ENCODE peak calls at places on chromosomes 4 and X, in four cellular contexts. J, K, I and V are unnamed samples.

GRCh38 chr4:78585633-78586032 is 34.1 kb downstream of the ANXA3 start:
- DNase-seq in J (no peak), K (no peak), I (peak), V (no peak)

GRCh38 chr4:119629142-119629471 is 503 bp upstream of the PDE5A start:
- DNase-seq in J (no peak), K (no peak), I (no peak), V (no peak)

GRCh38 chr4:149296503-149296902 is 519.1 kb downstream of the IQCM start:
- DNase-seq in J (peak), K (no peak), I (peak), V (no peak)

GRCh38 chrX:92232182-92232581 is 453.0 kb downstream of the PCDH11X start:
- DNase-seq in J (no peak), K (no peak), I (peak), V (peak)

GRCh38 chr4:159487284-159487747 is 384.4 kb downstream of the RAPGEF2 start:
- DNase-seq in J (peak), K (peak), I (peak), V (peak)

GRCh38 chr4:185358514-185359433 is 37.0 kb downstream of the LRP2BP start:
- DNase-seq in J (peak), K (no peak), I (peak), V (no peak)

GRCh38 chr4:137659431-137659830 is 127.1 kb upstream of the PCDH18 start:
- DNase-seq in J (peak), K (no peak), I (peak), V (no peak)

GRCh38 chr4:104073245-104073644 is 353.5 kb upstream of the TACR3 start:
- DNase-seq in J (no peak), K (no peak), I (no peak), V (no peak)

GRCh38 chr4:10188400-10189004 is 71.9 kb upstream of the WDR1 start:
- DNase-seq in J (no peak), K (no peak), I (no peak), V (no peak)

GRCh38 chr4:168856312-168856711 is 153.7 kb downstream of the CBR4 start:
- DNase-seq in J (peak), K (no peak), I (peak), V (peak)

GRCh38 chr4:187309456-187309855 is 585.8 kb upstream of the FAT1 start:
- DNase-seq in J (peak), K (no peak), I (peak), V (no peak)

GRCh38 chr4:116357758-116358157 is 727.6 kb downstream of the TRAM1L1 start:
- DNase-seq in J (peak), K (peak), I (peak), V (peak)

GRCh38 chr4:110712486-110712885 is 89.6 kb upstream of the PITX2 start:
- DNase-seq in J (no peak), K (no peak), I (no peak), V (no peak)

GRCh38 chr4:127604949-127605709 is 27.6 kb upstream of the INTU start:
- DNase-seq in J (peak), K (peak), I (peak), V (peak)

GRCh38 chr4:127244515-127244914 is 388.2 kb upstream of the INTU start:
- DNase-seq in J (no peak), K (no peak), I (peak), V (no peak)

GRCh38 chrX:46574941-46575381 is 1.4 kb downstream of the CHST7 start:
- DNase-seq in J (peak), K (peak), I (peak), V (no peak)

GRCh38 chr4:8778301-8778700 is 93.3 kb downstream of the HMX1 start:
- DNase-seq in J (no peak), K (no peak), I (no peak), V (no peak)

GRCh38 chr4:98577956-98578355 is 80.5 kb downstream of the TSPAN5 start:
- DNase-seq in J (no peak), K (no peak), I (peak), V (no peak)

GRCh38 chrX:54748626-54749025 is 49.4 kb downstream of the ITIH6 start:
- DNase-seq in J (no peak), K (no peak), I (no peak), V (no peak)

DNA sequence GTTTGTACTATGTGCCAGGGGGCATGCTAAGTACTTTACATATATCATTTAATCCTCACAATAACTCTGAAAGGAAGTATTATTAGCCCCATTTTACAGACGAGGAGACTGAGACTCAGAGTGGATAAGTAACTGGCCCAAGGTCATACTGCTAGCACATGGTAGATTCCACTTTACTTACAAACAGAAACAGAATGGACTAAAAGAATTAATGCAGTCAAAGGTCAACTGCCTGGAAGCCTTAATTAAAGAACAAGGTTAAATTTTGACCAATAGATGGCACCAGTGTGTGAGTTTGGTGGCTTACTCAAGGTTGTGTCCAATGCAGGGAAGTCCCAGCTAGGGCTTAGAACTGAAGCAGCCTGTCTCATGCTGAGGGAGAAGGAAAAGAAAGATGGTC is 4.7 kb downstream of the RIPPLY1 start:
- DNase-seq in J (peak), K (peak), I (peak), V (peak)
- TF ChIP-seq CTCF in J (peak), K (peak), I (peak), V (peak)

GRCh38 chrX:120377179-120377578 is 15.3 kb downstream of the ATP1B4 start:
- DNase-seq in J (no peak), K (no peak), I (no peak), V (no peak)

GRCh38 chrX:120378570-120378969 is 16.7 kb downstream of the ATP1B4 start:
- DNase-seq in J (no peak), K (no peak), I (no peak), V (no peak)

GRCh38 chrX:120380699-120381098 is 18.8 kb downstream of the ATP1B4 start:
- DNase-seq in J (peak), K (peak), I (no peak), V (peak)
- TF ChIP-seq CTCF in J (peak), K (peak), I (peak), V (peak)

DNA sequence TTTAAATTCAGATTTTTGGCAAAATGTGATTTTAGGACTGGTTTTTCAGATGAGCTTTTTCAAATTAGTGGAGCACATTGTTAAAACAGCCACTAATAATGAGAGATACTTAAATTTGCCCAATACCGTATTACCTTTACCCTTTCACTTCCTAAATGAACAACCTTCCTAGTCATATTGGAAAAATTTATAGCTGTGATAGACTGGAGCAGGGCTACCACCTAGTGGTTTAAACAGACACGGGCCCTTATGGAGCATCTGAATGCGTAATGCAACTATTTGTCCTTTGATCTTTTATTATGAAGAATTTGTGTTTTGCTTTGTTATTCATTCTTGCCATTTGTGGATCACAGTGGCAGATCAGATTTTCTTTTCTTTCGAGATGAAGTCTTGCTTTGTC is 72.7 kb downstream of the KDM6A start:
- DNase-seq in J (peak), K (peak), I (no peak), V (peak)
- TF ChIP-seq CTCF in J (peak), K (peak), I (no peak), V (no peak)

DNA sequence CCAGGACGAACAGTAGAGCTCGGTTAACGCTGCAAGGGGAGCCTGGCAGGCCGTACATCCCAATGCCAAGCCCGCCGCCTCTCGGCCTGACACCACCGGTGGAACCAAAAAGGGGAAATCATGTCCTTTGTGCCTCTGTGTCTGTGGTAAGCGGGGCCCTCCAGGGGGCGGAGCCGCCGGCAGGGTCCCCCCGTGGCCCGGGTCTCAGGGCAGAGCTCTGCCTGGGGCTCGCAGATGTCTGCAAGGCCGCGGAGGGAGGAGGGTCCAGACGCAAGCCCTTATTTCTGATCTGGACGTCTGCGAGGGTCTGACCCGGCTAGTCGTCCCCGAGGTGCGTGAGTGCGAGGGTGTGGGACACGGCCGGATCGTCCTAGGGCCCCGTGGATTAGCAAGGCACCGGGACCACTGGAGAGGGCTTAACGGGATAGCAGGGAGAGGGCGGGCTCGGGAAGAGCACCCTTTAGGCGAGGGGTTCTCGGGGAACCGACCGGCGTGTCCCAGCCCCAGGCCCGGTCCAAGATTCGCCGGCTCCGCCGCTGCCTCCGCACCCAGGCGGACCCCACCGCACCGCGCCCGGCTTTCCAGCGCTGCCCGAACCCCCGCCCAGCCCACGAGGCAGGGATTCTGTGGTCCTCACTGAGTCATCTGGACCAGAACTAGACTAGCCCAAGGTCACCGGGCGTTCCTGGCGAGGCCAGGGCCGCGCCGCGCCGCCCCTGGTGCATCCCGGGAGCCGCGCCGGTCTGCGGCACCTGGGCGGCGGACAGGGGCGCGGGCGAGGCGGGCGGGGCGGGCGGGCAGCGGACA is 858 bp upstream of the FAM193A start:
- DNase-seq in J (peak), K (peak), I (peak), V (no peak)
- TF ChIP-seq CTCF in J (peak), K (peak), I (peak), V (no peak)

DNA sequence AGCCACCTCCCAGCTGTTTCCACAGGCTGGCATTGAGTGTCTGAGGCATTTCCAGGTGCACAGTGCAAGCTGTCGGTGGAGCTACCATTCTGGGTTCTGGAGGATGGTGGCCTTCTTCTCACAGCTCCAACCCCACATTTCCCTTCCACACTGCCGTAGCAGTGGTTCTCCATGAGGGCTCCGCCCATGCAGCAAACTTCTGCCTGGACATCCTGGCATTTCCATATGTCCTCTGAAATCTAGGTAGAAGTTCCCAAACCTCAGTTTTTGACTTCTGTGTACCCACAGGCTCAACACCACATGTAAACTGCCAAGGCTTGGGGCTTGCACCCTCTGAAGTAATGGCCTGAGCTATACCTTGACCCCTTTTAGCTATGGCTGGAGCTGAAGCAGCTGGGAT is 10.3 kb upstream of the FRMPD4 start:
- DNase-seq in J (no peak), K (no peak), I (no peak), V (no peak)
- TF ChIP-seq CTCF in J (no peak), K (no peak), I (no peak), V (no peak)

GRCh38 chr4:1419708-1420107 is 13.5 kb upstream of the NKX1-1 start:
- DNase-seq in J (no peak), K (no peak), I (no peak), V (no peak)

GRCh38 chr4:1416948-1417260 is 10.7 kb upstream of the NKX1-1 start:
- DNase-seq in J (no peak), K (no peak), I (no peak), V (no peak)

GRCh38 chr4:1417522-1418390 is 11.5 kb upstream of the NKX1-1 start:
- DNase-seq in J (no peak), K (no peak), I (no peak), V (no peak)

GRCh38 chr4:1416051-1416947 is 10.1 kb upstream of the NKX1-1 start:
- DNase-seq in J (no peak), K (no peak), I (no peak), V (no peak)

DNA sequence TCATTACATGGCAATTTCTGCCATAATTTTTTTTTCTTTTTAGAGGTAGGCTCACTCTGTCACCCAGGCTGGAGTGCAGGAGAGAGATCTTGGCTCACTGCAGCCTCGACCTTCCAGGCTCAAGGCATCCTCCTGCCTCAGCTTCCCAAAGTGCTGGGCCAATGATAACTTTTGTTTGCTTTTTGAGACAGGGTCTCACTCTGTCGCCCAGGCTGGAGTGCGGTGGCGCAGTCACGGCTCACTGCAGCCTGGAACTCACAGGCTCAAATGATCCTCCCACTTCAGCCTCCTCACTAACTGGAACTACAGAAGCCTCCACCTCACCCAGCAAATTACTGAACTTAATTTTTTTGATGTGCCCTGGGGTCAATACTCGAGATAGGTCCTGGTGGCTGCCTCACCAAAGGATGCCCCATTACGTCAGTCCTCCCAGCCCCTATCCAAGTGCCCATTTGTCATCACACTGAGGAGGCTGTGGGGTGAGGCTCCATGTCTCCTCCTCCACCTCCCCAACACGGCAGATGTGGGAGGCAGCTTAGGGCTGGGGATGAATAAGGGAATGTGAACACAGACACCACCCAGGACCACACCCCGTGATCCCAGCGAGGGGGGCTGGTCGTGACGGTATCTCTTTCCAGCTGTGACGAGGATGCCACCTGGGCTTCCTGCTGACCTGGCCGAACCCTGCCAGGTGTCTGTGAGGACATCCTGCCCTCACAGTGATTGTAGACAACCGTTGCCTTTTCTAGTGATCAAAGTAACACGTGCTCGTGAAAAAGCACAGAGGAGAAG is 12.4 kb upstream of the NKX1-1 start:
- DNase-seq in J (no peak), K (no peak), I (no peak), V (no peak)
- TF ChIP-seq CTCF in J (no peak), K (no peak), I (no peak), V (no peak)

GRCh38 chr4:60805500-60806313 is 394.4 kb upstream of the ADGRL3 start:
- DNase-seq in J (peak), K (peak), I (peak), V (peak)
- TF ChIP-seq CTCF in J (peak), K (peak), I (peak), V (peak)

DNA sequence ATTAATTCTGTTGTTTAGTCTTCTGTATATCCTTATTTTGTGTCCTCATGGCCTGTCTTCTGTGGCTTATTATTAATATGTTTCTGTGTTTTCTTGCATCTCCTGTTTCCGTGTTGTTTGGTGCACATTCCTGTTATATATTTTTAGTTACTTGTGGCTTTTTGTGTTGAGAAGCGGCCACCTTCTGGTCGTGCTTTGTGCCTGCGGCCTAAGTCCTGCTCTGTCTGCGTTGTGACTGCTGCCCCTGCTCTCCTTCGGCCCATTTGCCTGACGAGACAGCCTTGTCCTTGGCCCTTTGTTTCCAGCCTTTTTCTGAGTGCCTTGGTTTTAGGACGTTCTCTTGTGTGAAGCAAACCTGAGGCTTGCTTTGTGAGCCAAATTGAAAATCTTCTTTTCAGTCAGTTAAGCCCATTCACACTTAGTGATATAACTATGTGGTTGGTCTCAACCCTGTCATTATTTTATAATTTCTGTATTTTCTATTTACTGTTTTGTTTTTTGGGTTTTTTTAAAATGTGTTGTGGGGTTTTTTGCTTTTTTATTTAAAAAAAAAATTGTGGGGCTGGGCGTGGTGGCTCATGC is 43.8 kb downstream of the TNIP2 start:
- DNase-seq in J (peak), K (peak), I (peak), V (no peak)
- TF ChIP-seq CTCF in J (peak), K (peak), I (peak), V (no peak)